ENCODE peak calls at places on chromosomes 16 and 17, in eight cellular contexts. C, R, K, Q, L, D, Y and B are unnamed samples.

GRCh38 chr16:70715113-70715711 is 29.4 kb upstream of the MTSS2 start:
- DNase-seq in C (no peak), D (peak; percentile 97), L (peak; percentile 84), R (peak; percentile 94), Y (peak; percentile 76), Q (peak; percentile 92), K (peak; percentile 92), B (peak; percentile 60)

GRCh38 chr16:4508806-4509205 is 29.8 kb downstream of the CDIP1 start:
- DNase-seq in Q (no peak), Y (no peak), L (no peak), C (no peak), K (no peak), D (no peak), R (no peak), B (no peak)

GRCh38 chr17:7943291-7943690 is 11.3 kb downstream of the CNTROB start:
- DNase-seq in L (no peak), R (no peak), K (no peak), C (no peak), Q (no peak), D (no peak), Y (no peak), B (no peak)

GRCh38 chr16:71626858-71627213 is 852 bp downstream of the MARVELD3 start:
- DNase-seq in C (peak; percentile 79), R (no peak), Y (no peak), K (no peak), D (no peak), Q (no peak), L (no peak), B (no peak)

GRCh38 chr16:74740795-74741304 is 33.8 kb downstream of the FA2H start:
- DNase-seq in C (peak; percentile 95), R (peak; percentile 41), L (peak; percentile 72), K (no peak), Q (no peak), D (peak; percentile 44), Y (no peak), B (no peak)

GRCh38 chr17:71147906-71148305 is 972.9 kb upstream of the SOX9 start:
- DNase-seq in K (no peak), L (no peak), Q (no peak), Y (no peak), R (no peak), D (no peak), C (no peak), B (no peak)

GRCh38 chr16:27317320-27317719 is 3.5 kb downstream of the IL4R start:
- DNase-seq in R (no peak), Q (no peak), C (no peak), K (no peak), L (no peak), Y (no peak), D (no peak), B (no peak)

GRCh38 chr16:66250686-66251405 is 115.6 kb upstream of the CDH5 start:
- DNase-seq in D (peak; percentile 84), C (no peak), K (no peak), L (peak; percentile 72), R (peak; percentile 63), Y (peak; percentile 61), Q (no peak), B (no peak)

GRCh38 chr17:40553694-40554534 is 11.4 kb downstream of the CCR7 start:
- DNase-seq in Q (no peak), L (no peak), Y (peak; percentile 72), C (no peak), D (peak; percentile 79), K (no peak), R (peak; percentile 61), B (no peak)

GRCh38 chr17:78667091-78667490 is 89.9 kb upstream of the DNAH17 start:
- DNase-seq in D (no peak), R (no peak), L (no peak), Q (no peak), Y (no peak), C (no peak), K (no peak), B (no peak)

GRCh38 chr16:28265822-28266221 is 26.5 kb upstream of the SBK1 start:
- DNase-seq in L (no peak), Q (no peak), Y (no peak), C (no peak), K (no peak), D (no peak), R (no peak), B (no peak)

GRCh38 chr16:19963306-19963705 is 78.7 kb upstream of the GPRC5B start:
- DNase-seq in D (no peak), Q (no peak), R (no peak), K (no peak), Y (peak; percentile 63), C (no peak), L (no peak), B (no peak)

GRCh38 chr16:50309527-50310307 is 43.4 kb downstream of the ADCY7 start:
- DNase-seq in Y (no peak), Q (no peak), L (peak; percentile 40), C (no peak), D (no peak), K (no peak), R (no peak), B (no peak)

GRCh38 chr16:11783319-11784047 is 13.6 kb downstream of the ZC3H7A start:
- DNase-seq in R (peak; percentile 79), C (peak; percentile 18), Q (no peak), D (no peak), Y (no peak), K (no peak), L (no peak), B (no peak)

GRCh38 chr17:38616361-38616760 is 10.6 kb upstream of the SRCIN1 start:
- DNase-seq in D (no peak), Y (no peak), C (no peak), K (no peak), Q (no peak), L (no peak), R (no peak), B (no peak)

DNA sequence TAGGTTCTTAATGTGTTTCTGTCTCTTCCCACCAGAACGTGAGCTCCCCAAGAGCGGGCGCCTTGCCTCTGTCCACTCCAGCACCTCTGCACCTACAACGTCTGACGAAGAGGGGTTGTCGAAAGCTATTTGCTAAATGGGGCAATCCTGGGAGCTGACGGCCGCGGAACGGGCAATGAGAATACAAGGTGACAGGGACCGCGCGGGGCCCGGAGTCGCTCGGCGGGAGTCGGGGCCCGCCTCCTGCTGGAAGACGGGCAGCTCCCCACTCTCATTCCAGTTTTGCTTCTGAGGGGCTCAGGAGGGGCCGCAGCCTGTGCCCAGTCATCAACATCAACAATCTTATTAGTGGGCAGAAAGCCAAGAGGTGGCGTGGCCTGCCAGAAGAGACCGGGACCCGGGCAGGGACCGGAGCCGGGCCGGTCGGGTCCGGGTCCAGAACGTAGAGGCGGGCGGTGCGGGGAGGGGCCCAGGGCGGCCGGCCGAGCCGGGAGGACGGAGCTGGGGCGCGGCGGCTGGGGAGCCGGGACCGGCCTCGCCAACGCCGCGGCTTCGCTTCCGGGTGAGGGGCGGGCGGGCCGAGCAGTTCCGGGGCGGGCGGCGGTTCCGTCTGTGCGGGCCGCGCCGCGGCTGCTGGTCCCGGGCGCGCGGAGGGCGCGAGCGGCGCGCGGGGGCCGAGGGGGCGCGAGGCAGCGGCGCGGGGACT is at the start of gene MOSMO:
- DNase-seq in R (peak; percentile 67), L (peak; percentile 66), K (no peak), Q (no peak), C (peak; percentile 78), Y (peak; percentile 74), D (peak; percentile 64), B (peak; percentile 70)
- TF ChIP-seq CTCF in R (no peak), L (no peak), K (no peak), Q (no peak), C (no peak), Y (peak; percentile 8), D (no peak), B (no peak)

GRCh38 chr17:80639658-80640057 is 95.0 kb downstream of the RPTOR start:
- DNase-seq in Q (no peak), Y (no peak), L (no peak), D (no peak), C (no peak), K (no peak), R (no peak), B (no peak)

GRCh38 chr17:80636356-80637285 is 92.0 kb downstream of the RPTOR start:
- DNase-seq in L (no peak), R (no peak), Q (no peak), K (no peak), D (no peak), C (no peak), Y (no peak), B (no peak)

GRCh38 chr17:80633994-80634566 is 89.4 kb downstream of the RPTOR start:
- DNase-seq in C (no peak), R (no peak), K (no peak), Q (no peak), Y (no peak), D (no peak), L (no peak), B (no peak)

GRCh38 chr17:80640379-80641071 is 95.9 kb downstream of the RPTOR start:
- DNase-seq in Q (no peak), Y (no peak), K (no peak), L (no peak), C (no peak), R (no peak), D (no peak), B (peak; percentile 39)

GRCh38 chr17:80637286-80637703 is 92.7 kb downstream of the RPTOR start:
- DNase-seq in D (no peak), Y (no peak), K (no peak), Q (no peak), L (no peak), R (no peak), C (no peak), B (peak; percentile 19)
- TF ChIP-seq CTCF in D (no peak), Y (no peak), K (no peak), Q (no peak), L (no peak), R (no peak), C (no peak), B (no peak)

GRCh38 chr17:80055597-80055996 is 19.2 kb downstream of the CCDC40 start:
- DNase-seq in R (no peak), Y (no peak), L (no peak), K (no peak), D (no peak), Q (no peak), C (no peak), B (no peak)
- TF ChIP-seq CTCF in R (no peak), Y (no peak), L (no peak), K (no peak), D (no peak), Q (no peak), C (no peak), B (no peak)

GRCh38 chr17:76547642-76548202 is 7.9 kb downstream of the PRCD start:
- DNase-seq in Y (no peak), K (no peak), L (no peak), D (no peak), Q (no peak), R (no peak), C (no peak), B (no peak)

GRCh38 chr17:76546556-76547182 is 6.8 kb downstream of the PRCD start:
- DNase-seq in K (no peak), L (no peak), R (peak; percentile 96), Y (no peak), Q (no peak), C (no peak), D (peak; percentile 98), B (no peak)

GRCh38 chr17:76545918-76546555 is 6.2 kb downstream of the PRCD start:
- DNase-seq in C (no peak), D (no peak), Y (no peak), K (no peak), R (no peak), L (no peak), Q (no peak), B (no peak)

GRCh38 chr17:76548378-76549214 is 8.8 kb downstream of the PRCD start:
- DNase-seq in Y (no peak), D (no peak), R (no peak), C (no peak), L (no peak), Q (no peak), K (no peak), B (no peak)

GRCh38 chr17:76547183-76547641 is 7.4 kb downstream of the PRCD start:
- DNase-seq in L (no peak), D (peak; percentile 90), C (peak; percentile 72), Y (peak; percentile 81), K (no peak), R (peak; percentile 59), Q (no peak), B (peak; percentile 77)
- TF ChIP-seq CTCF in L (peak; percentile 68), D (peak; percentile 80), C (peak; percentile 65), Y (peak; percentile 70), K (peak; percentile 63), R (peak; percentile 77), Q (peak; percentile 71), B (peak; percentile 60)